ENCODE peak calls at places on chromosomes 12 and 14, in four cellular contexts. One of them, this sample, is unnamed.

GRCh38 chr12:47889040-47889439 is 15.8 kb downstream of the VDR start:
- DNase-seq in K562: no peak
- DNase-seq in HepG2: no peak
- DNase-seq in HCT116: no peak
- DNase-seq in this sample: no peak

GRCh38 chr14:23399591-23399990 is 8.5 kb downstream of the MYH6 start:
- DNase-seq in K562: no peak
- DNase-seq in HepG2: no peak
- DNase-seq in HCT116: no peak
- DNase-seq in this sample: no peak

GRCh38 chr14:53156238-53156637 is 3.1 kb upstream of the DDHD1 start:
- DNase-seq in K562: no peak
- DNase-seq in HepG2: no peak
- DNase-seq in HCT116: no peak
- DNase-seq in this sample: no peak

GRCh38 chr14:34649344-34649743 is 19.4 kb upstream of the SNX6 start:
- DNase-seq in K562: peak
- DNase-seq in HepG2: no peak
- DNase-seq in HCT116: no peak
- DNase-seq in this sample: no peak

GRCh38 chr12:87444039-87444438 is 585.2 kb downstream of the C12orf50 start:
- DNase-seq in K562: no peak
- DNase-seq in HepG2: no peak
- DNase-seq in HCT116: no peak
- DNase-seq in this sample: no peak

GRCh38 chr12:117580718-117581062 is 219.3 kb upstream of the NOS1 start:
- DNase-seq in K562: peak
- DNase-seq in HepG2: no peak
- DNase-seq in HCT116: peak
- DNase-seq in this sample: peak

GRCh38 chr12:85281947-85282312 is 1.9 kb downstream of the ALX1 start:
- DNase-seq in K562: no peak
- DNase-seq in HepG2: no peak
- DNase-seq in HCT116: no peak
- DNase-seq in this sample: no peak

GRCh38 chr14:64945431-64945830 is 2.9 kb upstream of the GPX2 start:
- DNase-seq in K562: no peak
- DNase-seq in HepG2: no peak
- DNase-seq in HCT116: no peak
- DNase-seq in this sample: no peak

GRCh38 chr12:29164477-29165163 is 15.5 kb downstream of the FAR2 start:
- DNase-seq in K562: no peak
- DNase-seq in HepG2: no peak
- DNase-seq in HCT116: no peak
- DNase-seq in this sample: no peak

GRCh38 chr14:76876076-76876475 is 49.9 kb downstream of the LRRC74A start:
- DNase-seq in K562: peak
- DNase-seq in HepG2: peak
- DNase-seq in HCT116: peak
- DNase-seq in this sample: peak

GRCh38 chr12:120257041-120257821 is 8.3 kb downstream of the PXN start:
- DNase-seq in K562: no peak
- DNase-seq in HepG2: no peak
- DNase-seq in HCT116: no peak
- DNase-seq in this sample: peak

DNA sequence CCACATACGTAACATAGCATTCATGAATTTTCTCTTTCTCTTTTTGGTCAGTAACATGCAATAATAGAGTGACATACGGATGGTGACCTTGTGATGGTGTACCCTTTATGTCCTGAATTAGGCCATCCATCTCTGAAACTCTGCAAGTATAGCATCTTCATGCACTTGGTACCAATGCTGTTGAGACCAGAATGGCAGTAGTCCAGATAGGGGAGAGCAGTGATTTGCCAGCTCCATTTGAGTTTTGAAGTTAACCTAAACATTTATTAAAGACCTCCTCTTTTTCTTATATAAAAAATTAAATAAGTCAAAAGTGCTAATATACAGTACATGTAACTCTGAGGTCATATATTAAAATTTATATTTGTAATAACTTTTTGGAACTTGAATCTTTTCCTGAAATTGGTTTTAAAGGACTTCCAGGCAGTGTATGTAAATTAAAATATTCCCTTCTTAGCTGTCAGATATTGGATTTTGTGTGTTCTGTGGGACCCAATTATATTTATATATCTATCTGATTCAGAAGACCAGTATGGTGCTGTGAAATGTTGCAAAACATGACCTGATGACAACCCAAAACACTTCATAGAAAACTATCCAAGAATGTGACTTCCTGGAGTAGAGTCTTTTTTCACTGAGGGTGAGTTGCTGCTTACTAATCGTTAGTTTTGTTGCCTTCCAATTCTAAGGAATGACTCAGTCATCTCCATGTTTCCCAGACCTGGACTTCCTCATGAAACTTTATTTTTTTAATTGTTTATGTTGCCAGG is 3.5 kb downstream of the ELK3 start:
- DNase-seq in K562: no peak
- DNase-seq in HepG2: no peak
- DNase-seq in HCT116: peak
- DNase-seq in this sample: no peak
- TF ChIP-seq ELF1 in K562: no peak
- TF ChIP-seq ELF1 in HepG2: no peak
- TF ChIP-seq ELF1 in HCT116: peak
- TF ChIP-seq ELF1 in this sample: peak

DNA sequence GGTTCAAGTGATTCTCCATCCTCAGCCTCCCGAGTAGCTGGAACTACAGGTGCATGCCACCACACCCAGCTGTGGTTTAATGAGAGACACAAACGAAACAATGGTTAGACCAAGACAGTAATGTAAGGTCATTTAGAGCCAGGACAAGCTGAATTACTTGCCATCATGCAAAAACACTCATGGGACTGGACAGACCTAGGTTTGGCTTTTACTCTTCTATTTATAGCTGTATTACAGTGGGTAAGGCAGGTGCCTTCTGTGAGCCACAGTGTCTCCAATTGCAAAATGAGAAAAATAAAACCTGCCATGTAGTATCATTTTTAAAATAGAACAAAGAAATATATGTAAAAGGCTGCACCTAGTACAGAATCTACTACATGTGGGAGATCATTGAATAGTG is 513.2 kb downstream of the NELL2 start:
- DNase-seq in K562: no peak
- DNase-seq in HepG2: no peak
- DNase-seq in HCT116: no peak
- DNase-seq in this sample: no peak
- TF ChIP-seq ELF1 in K562: no peak
- TF ChIP-seq ELF1 in HepG2: no peak
- TF ChIP-seq ELF1 in HCT116: no peak
- TF ChIP-seq ELF1 in this sample: no peak

DNA sequence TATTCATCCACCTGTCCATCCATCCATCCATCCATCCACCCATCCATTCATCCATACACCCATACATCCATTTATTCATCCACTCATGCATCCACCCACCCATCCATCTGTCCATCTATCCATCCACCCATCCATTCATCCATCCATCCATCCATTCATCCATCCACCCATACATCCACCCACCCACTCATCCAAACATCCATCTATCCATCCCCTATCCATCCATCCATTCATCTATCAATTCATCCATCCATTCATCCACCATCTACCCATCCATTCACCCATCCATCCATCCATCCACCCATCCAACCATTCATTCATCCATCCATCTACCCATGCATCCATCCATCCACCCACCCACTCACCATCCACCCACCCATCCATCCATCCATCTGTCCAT is 142.6 kb upstream of the SFSWAP start:
- DNase-seq in K562: no peak
- DNase-seq in HepG2: no peak
- DNase-seq in HCT116: no peak
- DNase-seq in this sample: no peak
- TF ChIP-seq ELF1 in K562: no peak
- TF ChIP-seq ELF1 in HepG2: no peak
- TF ChIP-seq ELF1 in HCT116: no peak
- TF ChIP-seq ELF1 in this sample: no peak

DNA sequence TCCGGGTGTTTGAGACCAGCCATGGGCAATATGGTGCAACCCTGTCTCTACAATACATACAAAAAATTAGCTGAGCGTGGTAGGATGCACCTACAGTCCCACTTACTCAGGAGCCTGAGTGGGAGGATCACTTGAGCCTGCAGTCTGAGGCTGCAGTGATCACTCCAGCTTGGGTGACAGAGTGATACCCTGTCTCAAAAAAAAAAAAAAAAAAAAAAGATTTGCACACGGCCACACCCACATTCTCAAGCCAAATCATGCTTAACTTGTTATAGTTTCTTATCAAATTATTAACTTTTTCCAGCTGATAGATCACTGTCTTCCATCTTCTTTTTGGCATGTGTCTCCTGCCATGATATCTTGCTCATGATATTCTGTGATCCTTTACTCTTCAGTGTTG is 6.8 kb downstream of the DRAM1 start:
- DNase-seq in K562: no peak
- DNase-seq in HepG2: no peak
- DNase-seq in HCT116: no peak
- DNase-seq in this sample: no peak
- TF ChIP-seq ELF1 in K562: no peak
- TF ChIP-seq ELF1 in HepG2: no peak
- TF ChIP-seq ELF1 in HCT116: no peak
- TF ChIP-seq ELF1 in this sample: no peak

GRCh38 chr12:41521872-41522379 is 333.8 kb downstream of the PDZRN4 start:
- DNase-seq in K562: no peak
- DNase-seq in HepG2: no peak
- DNase-seq in HCT116: no peak
- DNase-seq in this sample: no peak
- TF ChIP-seq ELF1 in K562: no peak
- TF ChIP-seq ELF1 in HepG2: no peak
- TF ChIP-seq ELF1 in HCT116: no peak
- TF ChIP-seq ELF1 in this sample: peak

GRCh38 chr14:27015046-27015445 is 417.2 kb upstream of the NOVA1 start:
- DNase-seq in K562: no peak
- DNase-seq in HepG2: no peak
- DNase-seq in HCT116: no peak
- DNase-seq in this sample: no peak
- TF ChIP-seq ELF1 in K562: no peak
- TF ChIP-seq ELF1 in HepG2: no peak
- TF ChIP-seq ELF1 in HCT116: no peak
- TF ChIP-seq ELF1 in this sample: no peak

GRCh38 chr12:10288989-10289388 is 18.7 kb upstream of the KLRD1 start:
- DNase-seq in K562: no peak
- DNase-seq in HepG2: no peak
- DNase-seq in HCT116: no peak
- DNase-seq in this sample: no peak
- TF ChIP-seq ELF1 in K562: no peak
- TF ChIP-seq ELF1 in HepG2: no peak
- TF ChIP-seq ELF1 in HCT116: no peak
- TF ChIP-seq ELF1 in this sample: no peak